ENCODE peak calls at places on chromosomes 4 and X, in six cellular contexts. H, V, O, U, M and W are unnamed samples.

GRCh38 chrX:73964607-73965006 is 339.4 kb upstream of the ZCCHC13 start:
- DNase-seq in H (no peak), V (no peak), O (no peak), U (no peak), M (no peak), W (no peak)

GRCh38 chr4:66767442-66767841 is 777.9 kb downstream of the CENPC start:
- DNase-seq in H (no peak), V (no peak), O (no peak), U (no peak), M (no peak), W (no peak)

GRCh38 chr4:48333587-48333986 is 7.7 kb upstream of the SLAIN2 start:
- DNase-seq in H (no peak), V (no peak), O (no peak), U (no peak), M (no peak), W (no peak)

GRCh38 chr4:39235701-39236100 is 53.4 kb downstream of the WDR19 start:
- DNase-seq in H (no peak), V (no peak), O (no peak), U (no peak), M (no peak), W (no peak)

GRCh38 chr4:81069706-81070331 is 39.3 kb downstream of the BMP3 start:
- DNase-seq in H (peak), V (peak), O (peak), U (no peak), M (peak), W (peak)

GRCh38 chr4:145735330-145735638 is 55.3 kb downstream of the C4orf51 start:
- DNase-seq in H (no peak), V (no peak), O (no peak), U (no peak), M (no peak), W (no peak)

GRCh38 chr4:13656569-13656988 is 29.1 kb upstream of the BOD1L1 start:
- DNase-seq in H (peak), V (peak), O (no peak), U (no peak), M (peak), W (peak)

GRCh38 chr4:126851391-126851790 is 781.4 kb upstream of the INTU start:
- DNase-seq in H (no peak), V (no peak), O (no peak), U (no peak), M (no peak), W (no peak)

GRCh38 chrX:41131766-41132165 is 46.5 kb downstream of the USP9X start:
- DNase-seq in H (no peak), V (no peak), O (no peak), U (no peak), M (no peak), W (no peak)
- TF ChIP-seq EP300 in H (no peak), V (no peak), O (no peak), U (no peak), M (no peak), W (no peak)

GRCh38 chr4:46277165-46277951 is 112.6 kb downstream of the GABRA2 start:
- DNase-seq in H (no peak), V (no peak), O (no peak), U (no peak), M (no peak), W (no peak)

GRCh38 chr4:46270986-46271596 is 118.8 kb downstream of the GABRA2 start:
- DNase-seq in H (no peak), V (no peak), O (no peak), U (no peak), M (no peak), W (peak)

GRCh38 chr4:46274717-46275116 is 115.2 kb downstream of the GABRA2 start:
- DNase-seq in H (no peak), V (no peak), O (no peak), U (no peak), M (no peak), W (no peak)
- TF ChIP-seq CTCF in H (no peak), V (no peak), O (no peak), U (no peak), M (no peak), W (no peak)

DNA sequence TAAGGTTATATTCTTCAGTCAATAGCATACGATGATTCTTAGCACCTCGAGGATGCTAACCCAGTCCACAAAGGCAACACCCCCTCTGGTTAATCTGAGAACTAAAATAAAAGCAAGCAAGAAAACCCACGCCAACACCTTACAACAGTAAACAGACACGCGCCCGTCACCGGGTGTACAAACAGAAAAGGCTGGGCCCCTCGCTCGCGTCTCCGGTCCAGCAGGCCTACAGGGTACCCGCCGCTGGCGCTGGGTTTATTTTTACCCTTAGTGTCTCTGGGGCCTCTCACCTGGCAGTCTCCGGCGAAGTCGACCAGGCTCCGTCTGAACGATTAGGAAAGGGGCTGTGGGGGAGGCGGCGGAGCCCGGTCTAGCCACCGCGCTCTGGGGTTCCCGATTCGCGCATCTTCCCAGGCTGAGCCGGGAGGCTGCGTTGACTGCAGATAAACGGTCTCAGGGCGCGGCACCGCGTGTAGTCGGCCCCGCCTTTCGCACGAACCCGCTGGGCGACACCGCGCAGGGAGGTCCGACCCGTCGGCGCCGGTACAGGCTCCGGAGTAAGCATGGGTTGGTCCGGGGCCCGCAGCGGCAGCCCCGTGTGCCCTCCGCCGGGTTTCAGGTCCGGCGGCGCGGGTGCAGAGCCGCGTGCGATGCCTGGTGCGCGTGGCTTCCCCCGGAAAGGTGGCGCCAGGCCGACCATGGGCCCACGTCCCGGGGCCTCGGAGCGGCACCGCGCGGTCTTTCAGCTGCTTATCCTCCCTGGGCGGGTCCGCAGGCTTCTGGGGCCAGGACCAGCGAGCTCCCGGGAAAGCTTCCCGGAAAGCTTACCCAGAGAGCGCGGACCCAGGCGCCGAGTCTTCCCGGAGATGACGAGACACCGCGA is at the start of gene SLC9B2:
- DNase-seq in H (peak), V (peak), O (peak), U (peak), M (peak), W (peak)
- TF ChIP-seq POLR2A in H (no peak), V (no peak), O (no peak), U (no peak), M (no peak), W (no peak)

GRCh38 chr4:185755451-185755850 is 56.5 kb downstream of the SORBS2 start:
- DNase-seq in H (no peak), V (no peak), O (no peak), U (no peak), M (no peak), W (no peak)
- TF ChIP-seq EP300 in H (no peak), V (no peak), O (no peak), U (no peak), M (no peak), W (no peak)

GRCh38 chrX:38332505-38332904 is 5.2 kb upstream of the RPGR start:
- DNase-seq in H (no peak), V (no peak), O (no peak), U (no peak), M (no peak), W (no peak)

GRCh38 chrX:38336538-38337240 is 9.4 kb upstream of the RPGR start:
- DNase-seq in H (no peak), V (no peak), O (no peak), U (no peak), M (peak), W (no peak)

DNA sequence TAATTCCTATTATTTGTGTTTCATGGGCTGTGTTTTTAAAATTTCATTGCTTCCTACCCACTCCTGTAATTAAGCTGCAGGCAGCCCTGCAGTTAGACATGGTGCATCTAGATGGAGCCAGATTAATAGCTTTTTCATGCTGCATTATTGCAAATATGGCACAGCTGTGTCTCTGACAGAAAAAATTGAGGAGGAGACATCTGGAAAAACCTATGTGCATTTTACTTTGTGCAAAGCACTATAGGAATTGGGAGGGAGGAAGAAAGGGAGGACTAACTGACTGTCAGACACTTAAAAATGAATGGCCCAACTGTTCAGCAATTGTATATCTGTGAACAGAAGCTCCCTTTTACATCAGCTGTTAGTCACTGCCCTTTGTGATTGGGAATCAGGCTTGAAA is 8.1 kb upstream of the RPGR start:
- DNase-seq in H (no peak), V (no peak), O (no peak), U (no peak), M (no peak), W (no peak)
- TF ChIP-seq CTCF in H (no peak), V (peak), O (no peak), U (no peak), M (no peak), W (no peak)

DNA sequence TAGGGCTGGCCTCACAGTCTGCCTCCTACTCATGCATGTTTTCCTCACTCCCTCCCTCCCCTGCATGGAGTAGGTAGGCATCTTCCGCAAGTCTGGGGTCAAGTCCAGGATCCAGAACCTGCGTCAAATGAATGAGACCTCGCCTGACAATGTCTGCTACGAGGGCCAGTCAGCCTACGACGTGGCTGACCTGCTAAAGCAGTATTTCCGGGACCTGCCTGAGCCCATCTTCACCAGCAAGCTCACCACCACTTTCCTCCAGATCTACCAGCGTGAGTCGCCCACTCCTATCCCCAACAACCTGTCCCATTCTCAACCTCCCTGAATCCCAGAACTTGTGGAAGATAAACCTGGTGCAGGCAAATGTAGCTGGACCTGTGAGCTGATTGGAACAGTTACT is 73.4 kb downstream of the STARD8 start:
- DNase-seq in H (peak), V (no peak), O (peak), U (no peak), M (no peak), W (no peak)
- TF ChIP-seq POLR2A in H (no peak), V (no peak), O (no peak), U (no peak), M (no peak), W (no peak)

GRCh38 chrX:118062048-118062789 is 54.4 kb downstream of the KLHL13 start:
- DNase-seq in H (no peak), V (no peak), O (no peak), U (no peak), M (no peak), W (no peak)

GRCh38 chrX:118058924-118059323 is 57.7 kb downstream of the KLHL13 start:
- DNase-seq in H (no peak), V (no peak), O (no peak), U (no peak), M (no peak), W (no peak)

DNA sequence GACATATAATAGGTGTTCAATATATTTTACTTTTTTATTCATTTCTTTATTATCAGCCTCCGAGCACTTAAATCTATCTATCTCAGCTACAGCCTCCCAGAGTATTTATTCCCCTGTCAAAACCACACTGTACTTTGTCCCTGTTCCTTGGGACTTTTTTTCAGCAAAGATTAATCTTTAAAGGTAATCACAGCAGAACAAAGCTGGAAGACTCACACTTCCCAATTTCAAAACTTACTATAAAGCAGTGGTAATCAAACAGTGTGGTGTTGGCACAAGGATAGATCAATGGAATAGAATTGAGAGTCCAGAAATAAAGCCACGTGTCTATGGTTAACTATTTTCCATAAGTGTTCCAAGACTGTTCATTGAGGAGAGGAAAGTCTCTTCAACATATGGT is 59.7 kb downstream of the KLHL13 start:
- DNase-seq in H (no peak), V (no peak), O (no peak), U (no peak), M (no peak), W (no peak)
- TF ChIP-seq EP300 in H (no peak), V (no peak), O (no peak), U (no peak), M (no peak), W (no peak)

GRCh38 chrX:19863237-19864223 is 23.9 kb downstream of the SH3KBP1 start:
- DNase-seq in H (no peak), V (no peak), O (no peak), U (no peak), M (no peak), W (no peak)
- TF ChIP-seq CTCF in H (no peak), V (no peak), O (no peak), U (no peak), M (no peak), W (no peak)

DNA sequence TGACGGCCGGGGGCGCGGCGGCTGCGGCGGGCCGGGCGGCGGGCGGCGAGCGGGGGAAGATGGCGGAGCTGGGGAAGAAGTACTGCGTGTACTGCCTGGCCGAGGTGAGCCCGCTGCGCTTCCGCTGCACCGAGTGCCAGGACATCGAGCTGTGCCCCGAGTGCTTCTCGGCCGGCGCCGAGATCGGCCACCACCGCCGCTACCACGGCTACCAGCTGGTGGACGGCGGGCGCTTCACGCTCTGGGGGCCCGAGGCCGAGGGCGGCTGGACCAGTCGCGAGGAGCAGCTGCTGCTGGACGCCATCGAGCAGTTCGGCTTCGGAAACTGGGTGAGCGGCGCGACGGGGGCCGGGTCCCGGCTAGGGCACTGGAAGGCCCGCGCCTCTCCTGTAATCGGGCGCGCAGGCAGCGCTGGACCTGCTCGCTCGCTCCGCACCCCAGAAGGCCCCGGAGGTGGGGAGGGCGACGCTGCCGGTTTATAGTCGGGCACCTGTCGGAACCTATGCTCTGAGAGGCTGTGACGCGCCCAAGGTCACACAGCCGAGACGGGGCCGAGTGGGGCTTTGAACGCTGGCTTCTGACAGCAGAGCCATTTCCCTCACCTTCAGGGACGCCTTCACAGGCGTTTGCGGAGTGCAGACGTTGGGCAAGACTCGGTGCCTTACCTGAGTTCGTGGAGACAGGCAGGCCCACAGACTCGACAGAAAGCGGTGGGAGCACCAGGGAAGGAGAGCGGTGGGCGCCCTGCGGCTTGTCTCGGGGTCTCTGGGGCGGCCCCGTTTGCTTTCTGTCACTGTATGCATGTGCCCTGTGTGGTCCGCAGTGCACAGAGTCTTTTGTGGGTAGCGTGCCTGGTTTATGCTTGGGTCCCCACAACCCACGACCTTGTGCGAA is 596 bp downstream of the TADA2B start:
- DNase-seq in H (peak), V (peak), O (no peak), U (peak), M (peak), W (no peak)
- TF ChIP-seq POLR2A in H (no peak), V (no peak), O (no peak), U (no peak), M (peak), W (no peak)

DNA sequence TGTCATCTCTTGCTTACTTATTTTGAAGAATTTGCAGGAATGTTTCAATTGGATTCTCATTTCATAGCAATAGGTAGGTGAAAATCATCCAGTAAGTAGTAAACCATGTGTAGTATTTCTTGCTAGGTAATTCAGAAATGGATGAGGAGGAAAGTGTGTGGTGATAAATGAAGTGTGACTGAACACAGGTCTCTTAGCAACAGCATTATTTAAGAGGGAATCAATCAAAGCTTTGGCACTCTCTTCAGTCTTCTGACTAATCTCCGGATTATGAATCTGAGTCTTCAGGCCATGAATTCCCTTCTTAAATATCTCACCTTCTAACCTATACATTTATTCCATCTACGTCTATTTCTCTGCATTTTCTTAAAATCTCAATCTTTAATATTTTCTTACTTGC is 55.8 kb upstream of the ARHGAP24 start:
- DNase-seq in H (no peak), V (no peak), O (no peak), U (no peak), M (no peak), W (no peak)
- TF ChIP-seq EP300 in H (no peak), V (no peak), O (no peak), U (no peak), M (no peak), W (no peak)